ENCODE peak calls at places on chromosomes 3 and 15, in six cellular contexts. One of them, this sample, is unnamed.

GRCh38 chr3:14507757-14508504 is 32.2 kb downstream of the GRIP2 start:
- DNase-seq in HCT116: no peak
- DNase-seq in PC-3: no peak
- DNase-seq in MM.1S: no peak
- DNase-seq in hepatocyte: no peak
- DNase-seq in GM23338: no peak
- DNase-seq in this sample: no peak

GRCh38 chr3:76267991-76268390 is 482.6 kb upstream of the ZNF717 start:
- DNase-seq in GM23338: no peak
- DNase-seq in MM.1S: no peak
- DNase-seq in hepatocyte: no peak
- DNase-seq in PC-3: no peak
- DNase-seq in HCT116: no peak
- DNase-seq in this sample: no peak

GRCh38 chr3:95615592-95616310 is 1198.6 kb upstream of the EPHA6 start:
- DNase-seq in MM.1S: no peak
- DNase-seq in hepatocyte: no peak
- DNase-seq in HCT116: no peak
- DNase-seq in GM23338: no peak
- DNase-seq in PC-3: peak; percentile 81
- DNase-seq in this sample: no peak

GRCh38 chr3:117600112-117600511 is 890.5 kb downstream of the TUSC7 start:
- DNase-seq in hepatocyte: no peak
- DNase-seq in HCT116: no peak
- DNase-seq in MM.1S: peak; percentile 84
- DNase-seq in GM23338: peak; percentile 38
- DNase-seq in PC-3: no peak
- DNase-seq in this sample: no peak

GRCh38 chr15:60612400-60613048 is 133.6 kb upstream of the ICE2 start:
- DNase-seq in MM.1S: no peak
- DNase-seq in PC-3: no peak
- DNase-seq in GM23338: no peak
- DNase-seq in HCT116: no peak
- DNase-seq in hepatocyte: no peak
- DNase-seq in this sample: peak; percentile 54

GRCh38 chr3:4981688-4982494 is 2.7 kb downstream of the BHLHE40 start:
- DNase-seq in MM.1S: no peak
- DNase-seq in PC-3: peak; percentile 78
- DNase-seq in HCT116: no peak
- DNase-seq in hepatocyte: peak; percentile 66
- DNase-seq in GM23338: peak; percentile 58
- DNase-seq in this sample: peak; percentile 87

GRCh38 chr3:79057756-79058155 is 710.0 kb downstream of the ROBO1 start:
- DNase-seq in HCT116: no peak
- DNase-seq in hepatocyte: no peak
- DNase-seq in PC-3: no peak
- DNase-seq in MM.1S: no peak
- DNase-seq in GM23338: no peak
- DNase-seq in this sample: no peak

GRCh38 chr3:174598885-174599439 is 260.2 kb upstream of the NAALADL2 start:
- DNase-seq in HCT116: no peak
- DNase-seq in MM.1S: no peak
- DNase-seq in GM23338: no peak
- DNase-seq in PC-3: no peak
- DNase-seq in hepatocyte: no peak
- DNase-seq in this sample: no peak

GRCh38 chr3:170726976-170727661 is 141.2 kb upstream of the SLC7A14 start:
- DNase-seq in PC-3: peak; percentile 84
- DNase-seq in MM.1S: no peak
- DNase-seq in HCT116: no peak
- DNase-seq in hepatocyte: no peak
- DNase-seq in GM23338: no peak
- DNase-seq in this sample: peak; percentile 95

GRCh38 chr3:185503467-185503975 is 4.7 kb upstream of the TMEM41A start:
- DNase-seq in PC-3: no peak
- DNase-seq in GM23338: no peak
- DNase-seq in hepatocyte: peak; percentile 31
- DNase-seq in MM.1S: no peak
- DNase-seq in HCT116: no peak
- DNase-seq in this sample: no peak

GRCh38 chr3:102980379-102980726 is 545.5 kb downstream of the ZPLD1 start:
- DNase-seq in PC-3: no peak
- DNase-seq in HCT116: no peak
- DNase-seq in hepatocyte: no peak
- DNase-seq in MM.1S: no peak
- DNase-seq in GM23338: no peak
- DNase-seq in this sample: no peak

GRCh38 chr3:128167973-128168674 is 14.8 kb downstream of the EEFSEC start:
- DNase-seq in hepatocyte: peak; percentile 39
- DNase-seq in MM.1S: no peak
- DNase-seq in GM23338: no peak
- DNase-seq in HCT116: no peak
- DNase-seq in PC-3: no peak
- DNase-seq in this sample: no peak

GRCh38 chr3:14773281-14773680 is 45.5 kb upstream of the FGD5 start:
- DNase-seq in PC-3: no peak
- DNase-seq in MM.1S: no peak
- DNase-seq in hepatocyte: no peak
- DNase-seq in GM23338: peak; percentile 57
- DNase-seq in HCT116: no peak
- DNase-seq in this sample: no peak

GRCh38 chr3:127045435-127046045 is 62.6 kb downstream of the PLXNA1 start:
- DNase-seq in hepatocyte: no peak
- DNase-seq in PC-3: no peak
- DNase-seq in HCT116: no peak
- DNase-seq in MM.1S: no peak
- DNase-seq in GM23338: no peak
- DNase-seq in this sample: no peak
- H3K4me3 ChIP-seq in hepatocyte: no peak overlapping the region
- H3K4me3 ChIP-seq in PC-3: no peak overlapping the region
- H3K4me3 ChIP-seq in HCT116: no peak overlapping the region
- H3K4me3 ChIP-seq in MM.1S: no peak overlapping the region
- H3K4me3 ChIP-seq in GM23338: no peak overlapping the region
- H3K4me3 ChIP-seq in this sample: no peak overlapping the region

DNA sequence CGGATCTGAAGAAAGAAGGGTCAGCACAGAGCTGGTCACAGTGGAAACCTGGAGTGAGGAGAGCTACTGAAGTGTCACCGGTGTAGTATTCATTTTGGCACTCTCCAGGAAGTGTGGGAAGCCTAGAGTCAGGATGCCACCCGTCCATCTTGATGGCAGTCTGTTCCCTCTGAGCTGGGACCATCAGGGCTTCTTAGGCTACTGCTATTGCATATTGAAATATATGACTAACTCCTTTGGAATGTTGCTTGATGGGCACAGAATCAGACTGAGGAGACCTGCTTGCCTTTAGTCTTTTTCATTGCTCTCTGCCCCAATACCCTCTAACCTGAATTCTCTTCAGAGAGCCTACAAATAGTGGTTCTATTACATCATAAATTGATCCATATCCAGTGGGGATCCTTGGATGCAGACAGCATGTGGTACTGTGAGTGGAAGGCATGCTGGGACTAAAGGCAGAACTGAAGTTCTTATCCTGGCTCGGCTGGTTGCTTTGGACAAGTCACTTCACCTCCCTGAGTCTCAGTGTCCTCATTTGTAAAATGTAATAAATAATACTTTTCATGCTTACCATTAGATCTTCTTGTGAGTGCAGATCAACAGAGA is 143.5 kb downstream of the PDE8A start:
- DNase-seq in MM.1S: no peak
- DNase-seq in HCT116: peak; percentile 18
- DNase-seq in GM23338: peak; percentile 54
- DNase-seq in hepatocyte: no peak
- DNase-seq in PC-3: peak; percentile 79
- DNase-seq in this sample: peak; percentile 50
- TF ChIP-seq EZH2phosphoT487 in MM.1S: no peak
- TF ChIP-seq EZH2phosphoT487 in HCT116: no peak
- TF ChIP-seq EZH2phosphoT487 in GM23338: no peak
- TF ChIP-seq EZH2phosphoT487 in hepatocyte: no peak
- TF ChIP-seq EZH2phosphoT487 in PC-3: no peak
- TF ChIP-seq EZH2phosphoT487 in this sample: no peak

GRCh38 chr3:13021141-13021933 is 51.9 kb downstream of the IQSEC1 start:
- DNase-seq in HCT116: no peak
- DNase-seq in MM.1S: no peak
- DNase-seq in GM23338: no peak
- DNase-seq in PC-3: no peak
- DNase-seq in hepatocyte: no peak
- DNase-seq in this sample: peak; percentile 8
- TF ChIP-seq EZH2 in HCT116: no peak
- TF ChIP-seq EZH2 in MM.1S: no peak
- TF ChIP-seq EZH2 in GM23338: no peak
- TF ChIP-seq EZH2 in PC-3: no peak
- TF ChIP-seq EZH2 in hepatocyte: no peak
- TF ChIP-seq EZH2 in this sample: no peak

GRCh38 chr3:188345223-188345622 is 191.3 kb downstream of the LPP start:
- DNase-seq in PC-3: no peak
- DNase-seq in hepatocyte: no peak
- DNase-seq in MM.1S: no peak
- DNase-seq in GM23338: no peak
- DNase-seq in HCT116: no peak
- DNase-seq in this sample: peak; percentile 33
- H3K4me3 ChIP-seq in PC-3: no peak overlapping the region
- H3K4me3 ChIP-seq in hepatocyte: no peak overlapping the region
- H3K4me3 ChIP-seq in MM.1S: no peak overlapping the region
- H3K4me3 ChIP-seq in GM23338: no peak overlapping the region
- H3K4me3 ChIP-seq in HCT116: no peak overlapping the region
- H3K4me3 ChIP-seq in this sample: no peak overlapping the region

DNA sequence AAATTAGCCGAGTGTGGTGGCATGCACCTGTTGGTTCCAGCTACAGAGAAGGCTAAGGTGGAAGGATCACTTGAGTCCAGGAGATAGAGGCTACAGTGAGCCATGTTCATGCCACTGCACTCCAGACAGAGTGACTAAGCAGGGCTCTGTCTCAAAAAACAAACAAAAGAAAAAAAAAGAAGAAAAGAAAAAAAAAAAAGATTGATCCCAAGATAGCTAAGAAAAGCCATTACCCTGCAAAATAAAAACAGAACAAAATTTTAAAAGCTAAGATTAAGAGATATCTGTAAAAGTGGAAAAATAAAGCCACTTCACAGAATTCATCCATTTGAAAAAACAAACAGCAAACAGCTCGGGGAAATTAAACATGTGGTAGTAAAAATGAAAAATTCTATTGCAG is 23.8 kb downstream of the LRRC2 start:
- DNase-seq in hepatocyte: no peak
- DNase-seq in MM.1S: no peak
- DNase-seq in HCT116: no peak
- DNase-seq in PC-3: peak; percentile 52
- DNase-seq in GM23338: no peak
- DNase-seq in this sample: peak; percentile 49
- TF ChIP-seq EZH2phosphoT487 in hepatocyte: no peak
- TF ChIP-seq EZH2phosphoT487 in MM.1S: no peak
- TF ChIP-seq EZH2phosphoT487 in HCT116: no peak
- TF ChIP-seq EZH2phosphoT487 in PC-3: no peak
- TF ChIP-seq EZH2phosphoT487 in GM23338: no peak
- TF ChIP-seq EZH2phosphoT487 in this sample: no peak

GRCh38 chr15:66253296-66253642 is 281 bp downstream of the MEGF11 start:
- DNase-seq in hepatocyte: no peak
- DNase-seq in HCT116: no peak
- DNase-seq in MM.1S: no peak
- DNase-seq in PC-3: no peak
- DNase-seq in GM23338: no peak
- DNase-seq in this sample: no peak
- TF ChIP-seq EZH2 in hepatocyte: no peak
- TF ChIP-seq EZH2 in HCT116: no peak
- TF ChIP-seq EZH2 in MM.1S: no peak
- TF ChIP-seq EZH2 in PC-3: no peak
- TF ChIP-seq EZH2 in GM23338: no peak
- TF ChIP-seq EZH2 in this sample: no peak

DNA sequence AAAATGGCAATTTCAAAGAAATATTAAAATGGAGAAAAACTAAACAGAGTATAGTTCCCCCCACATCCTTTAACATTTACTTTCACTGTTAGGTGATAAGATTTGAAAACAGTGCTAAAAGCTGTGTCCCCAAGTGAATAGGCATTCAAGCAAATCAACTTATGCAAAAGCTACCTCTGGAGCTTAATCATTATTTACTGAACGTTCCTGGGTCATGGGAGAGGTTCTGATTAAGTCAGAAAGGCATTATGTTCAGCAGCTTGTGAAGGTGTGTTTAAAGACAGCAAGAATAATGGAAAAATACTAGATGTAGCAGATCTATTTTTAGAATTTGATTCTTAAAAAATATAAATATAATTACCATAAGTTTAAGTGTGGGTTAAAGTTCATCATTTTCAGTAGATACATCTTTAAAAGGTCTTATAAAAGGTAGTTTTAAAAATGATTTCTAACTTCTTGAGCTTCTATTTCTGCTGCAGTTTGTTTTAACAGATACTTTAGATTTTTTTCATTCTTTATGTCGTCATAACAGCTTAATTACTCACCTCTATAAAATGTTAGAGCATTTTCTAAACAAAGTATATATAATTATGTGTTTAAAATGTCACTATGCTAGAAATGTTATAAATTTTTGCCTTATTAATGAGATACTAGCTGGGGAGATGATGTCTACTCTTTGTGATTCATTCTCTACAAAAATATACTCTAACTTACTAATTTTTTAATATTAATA is 127.9 kb downstream of the MITF start:
- DNase-seq in HCT116: no peak
- DNase-seq in MM.1S: no peak
- DNase-seq in GM23338: no peak
- DNase-seq in PC-3: peak; percentile 45
- DNase-seq in hepatocyte: no peak
- DNase-seq in this sample: peak; percentile 44
- H3K4me3 ChIP-seq in HCT116: no peak overlapping the region
- H3K4me3 ChIP-seq in MM.1S: no peak overlapping the region
- H3K4me3 ChIP-seq in GM23338: no peak overlapping the region
- H3K4me3 ChIP-seq in PC-3: peak overlapping the region; percentile 21
- H3K4me3 ChIP-seq in hepatocyte: no peak overlapping the region
- H3K4me3 ChIP-seq in this sample: peak overlapping the region; percentile 12